ENCODE peak calls at places on chromosomes 12 and 14, in six cellular contexts. N is cardiac fibroblast; A is GM19239; W is Daoy; V is HEK293T; S is stimulated activated CD4-positive, alpha-beta T cell treated with anti-CD3 and anti-CD28 coated beads, Interleukin-1b, Interleukin-23, amount 100 ng/mL, for 4 hours. L is an unnamed sample.
A peak's percentile ranks its signal among the peaks of the same experiment; 100 is the strongest.

GRCh38 chr12:64650762-64651161 is 40.5 kb downstream of the RASSF3 start:
- DNase-seq in W (no peak), A (no peak), S (no peak), N (no peak), V (no peak), L (no peak)

GRCh38 chr14:99758121-99758871 is 34.9 kb upstream of the EML1 start:
- DNase-seq in S (no peak), V (no peak), A (no peak), W (peak; percentile 97), N (peak; percentile 91), L (no peak)

GRCh38 chr12:12938541-12938940 is 13.4 kb downstream of the GPRC5D start:
- DNase-seq in S (no peak), V (no peak), W (no peak), A (no peak), N (no peak), L (no peak)

GRCh38 chr12:59085680-59086079 is 165.4 kb upstream of the LRIG3 start:
- DNase-seq in S (no peak), W (no peak), V (no peak), A (no peak), N (no peak), L (no peak)

GRCh38 chr12:953776-954175 is 4.3 kb upstream of the RAD52 start:
- DNase-seq in V (no peak), A (no peak), N (peak; percentile 82), W (peak; percentile 81), S (no peak), L (no peak)

GRCh38 chr12:69500631-69501030 is 30.4 kb downstream of the FRS2 start:
- DNase-seq in A (no peak), S (no peak), V (no peak), W (no peak), N (peak; percentile 47), L (no peak)

GRCh38 chr14:78835052-78835451 is 664.9 kb downstream of the NRXN3 start:
- DNase-seq in V (no peak), A (no peak), S (no peak), W (no peak), N (no peak), L (no peak)

GRCh38 chr14:100837812-100838170 is 11.9 kb downstream of the MEG3 start:
- DNase-seq in N (no peak), W (no peak), V (no peak), S (no peak), A (no peak), L (no peak)

GRCh38 chr14:106831322-106831720 is 1304.9 kb downstream of the TMEM121 start:
- DNase-seq in V (no peak), W (no peak), S (no peak), A (no peak), N (peak; percentile 42), L (no peak)

GRCh38 chr14:71834308-71835204 is 97.7 kb upstream of the RGS6 start:
- DNase-seq in N (no peak), A (no peak), W (no peak), S (no peak), V (no peak), L (no peak)

GRCh38 chr12:67578976-67579661 is 69.4 kb upstream of the DYRK2 start:
- DNase-seq in S (no peak), A (no peak), W (no peak), V (no peak), N (no peak), L (no peak)

GRCh38 chr14:41087056-41087455 is 519.6 kb upstream of the LRFN5 start:
- DNase-seq in N (no peak), V (no peak), A (no peak), S (no peak), W (no peak), L (no peak)

GRCh38 chr14:92473947-92474535 is 39.5 kb upstream of the RIN3 start:
- DNase-seq in A (no peak), S (no peak), W (no peak), N (peak; percentile 34), V (no peak), L (no peak)

GRCh38 chr12:6548556-6549378 is 7.1 kb downstream of the IFFO1 start:
- DNase-seq in A (no peak), N (peak; percentile 90), W (no peak), V (no peak), S (no peak), L (no peak)